ENCODE peak calls at places on chromosomes 12 and 14, in four cellular contexts. One of them, this sample, is unnamed.

GRCh38 chr12:80838708-80839107 is 99.0 kb downstream of the LIN7A start:
- DNase-seq in uterus: no peak
- DNase-seq in Daoy: no peak
- DNase-seq in activated B cell treated with CpG ODN at 0.5 μM for 24 hours: no peak
- DNase-seq in this sample: no peak

GRCh38 chr14:49953196-49953595 is 60.3 kb downstream of the ARF6 start:
- DNase-seq in activated B cell treated with CpG ODN at 0.5 μM for 24 hours: no peak
- DNase-seq in uterus: no peak
- DNase-seq in Daoy: no peak
- DNase-seq in this sample: no peak

GRCh38 chr12:52672321-52672933 is 7.8 kb downstream of the KRT1 start:
- DNase-seq in Daoy: peak
- DNase-seq in uterus: no peak
- DNase-seq in activated B cell treated with CpG ODN at 0.5 μM for 24 hours: no peak
- DNase-seq in this sample: no peak

GRCh38 chr12:132710062-132710421 is 600 bp upstream of the PGAM5 start:
- DNase-seq in activated B cell treated with CpG ODN at 0.5 μM for 24 hours: no peak
- DNase-seq in Daoy: no peak
- DNase-seq in uterus: no peak
- DNase-seq in this sample: no peak

GRCh38 chr12:5954661-5955060 is 9.6 kb upstream of the ANO2 start:
- DNase-seq in uterus: no peak
- DNase-seq in activated B cell treated with CpG ODN at 0.5 μM for 24 hours: no peak
- DNase-seq in Daoy: no peak
- DNase-seq in this sample: no peak

GRCh38 chr12:62214847-62215246 is 45.4 kb upstream of the USP15 start:
- DNase-seq in Daoy: no peak
- DNase-seq in uterus: no peak
- DNase-seq in activated B cell treated with CpG ODN at 0.5 μM for 24 hours: no peak
- DNase-seq in this sample: no peak

GRCh38 chr12:79690606-79691298 is at the start of gene PAWR:
- DNase-seq in Daoy: peak
- DNase-seq in activated B cell treated with CpG ODN at 0.5 μM for 24 hours: peak
- DNase-seq in uterus: peak
- DNase-seq in this sample: peak

GRCh38 chr14:72049462-72049861 is 117.2 kb downstream of the RGS6 start:
- DNase-seq in activated B cell treated with CpG ODN at 0.5 μM for 24 hours: no peak
- DNase-seq in uterus: no peak
- DNase-seq in Daoy: peak
- DNase-seq in this sample: peak

GRCh38 chr12:114702462-114702861 is 18.5 kb upstream of the TBX3 start:
- DNase-seq in Daoy: no peak
- DNase-seq in uterus: no peak
- DNase-seq in activated B cell treated with CpG ODN at 0.5 μM for 24 hours: no peak
- DNase-seq in this sample: no peak

This sample was measured in GM12892.